ENCODE peak calls at places on chromosomes 16 and 17, in seven cellular contexts. One of them, this sample, is unnamed.

GRCh38 chr16:66135376-66135775 is 231.1 kb upstream of the CDH5 start:
- DNase-seq in WERI-Rb-1: no peak
- DNase-seq in SJSA1: no peak
- DNase-seq in Peyer's patch: no peak
- DNase-seq in cardiac fibroblast: no peak
- DNase-seq in stomach: no peak
- DNase-seq in amniotic stem cell: no peak
- DNase-seq in this sample: no peak

GRCh38 chr17:45087496-45087975 is 26.4 kb downstream of the NMT1 start:
- DNase-seq in WERI-Rb-1: no peak
- DNase-seq in SJSA1: no peak
- DNase-seq in Peyer's patch: no peak
- DNase-seq in cardiac fibroblast: peak
- DNase-seq in stomach: no peak
- DNase-seq in amniotic stem cell: no peak
- DNase-seq in this sample: no peak

GRCh38 chr17:17959520-17960361 is 12.5 kb downstream of the TOM1L2 start:
- DNase-seq in WERI-Rb-1: no peak
- DNase-seq in SJSA1: peak
- DNase-seq in Peyer's patch: no peak
- DNase-seq in cardiac fibroblast: peak
- DNase-seq in stomach: no peak
- DNase-seq in amniotic stem cell: no peak
- DNase-seq in this sample: no peak

GRCh38 chr17:66357037-66357436 is 54.6 kb downstream of the PRKCA start:
- DNase-seq in WERI-Rb-1: no peak
- DNase-seq in SJSA1: no peak
- DNase-seq in Peyer's patch: no peak
- DNase-seq in cardiac fibroblast: peak
- DNase-seq in stomach: no peak
- DNase-seq in amniotic stem cell: no peak
- DNase-seq in this sample: no peak

GRCh38 chr16:25257504-25257955 is at the start of gene ZKSCAN2:
- DNase-seq in WERI-Rb-1: peak
- DNase-seq in SJSA1: peak
- DNase-seq in Peyer's patch: peak
- DNase-seq in cardiac fibroblast: peak
- DNase-seq in stomach: peak
- DNase-seq in amniotic stem cell: peak
- DNase-seq in this sample: peak

GRCh38 chr17:56426901-56427300 is 166.6 kb upstream of the NOG start:
- DNase-seq in WERI-Rb-1: no peak
- DNase-seq in SJSA1: peak
- DNase-seq in Peyer's patch: no peak
- DNase-seq in cardiac fibroblast: no peak
- DNase-seq in stomach: no peak
- DNase-seq in amniotic stem cell: no peak
- DNase-seq in this sample: no peak

GRCh38 chr17:20008242-20009051 is 712 bp upstream of the SPECC1 start:
- DNase-seq in WERI-Rb-1: peak
- DNase-seq in SJSA1: no peak
- DNase-seq in Peyer's patch: peak
- DNase-seq in cardiac fibroblast: no peak
- DNase-seq in stomach: no peak
- DNase-seq in amniotic stem cell: no peak
- DNase-seq in this sample: no peak

GRCh38 chr16:17470002-17470870 is 524 bp downstream of the XYLT1 start:
- DNase-seq in WERI-Rb-1: peak
- DNase-seq in SJSA1: peak
- DNase-seq in Peyer's patch: peak
- DNase-seq in cardiac fibroblast: peak
- DNase-seq in stomach: no peak
- DNase-seq in amniotic stem cell: no peak
- DNase-seq in this sample: no peak

GRCh38 chr17:78351449-78352006 is 8.3 kb downstream of the SOCS3 start:
- DNase-seq in WERI-Rb-1: no peak
- DNase-seq in SJSA1: no peak
- DNase-seq in Peyer's patch: peak
- DNase-seq in cardiac fibroblast: peak
- DNase-seq in stomach: peak
- DNase-seq in amniotic stem cell: no peak
- DNase-seq in this sample: peak

GRCh38 chr17:58329035-58329807 is 626 bp upstream of the TSPOAP1 start:
- DNase-seq in WERI-Rb-1: peak
- DNase-seq in SJSA1: no peak
- DNase-seq in Peyer's patch: peak
- DNase-seq in cardiac fibroblast: no peak
- DNase-seq in stomach: peak
- DNase-seq in amniotic stem cell: no peak
- DNase-seq in this sample: no peak

GRCh38 chr17:2892305-2892971 is 96.2 kb downstream of the RAP1GAP2 start:
- DNase-seq in WERI-Rb-1: no peak
- DNase-seq in SJSA1: peak
- DNase-seq in Peyer's patch: no peak
- DNase-seq in cardiac fibroblast: peak
- DNase-seq in stomach: peak
- DNase-seq in amniotic stem cell: no peak
- DNase-seq in this sample: peak

GRCh38 chr16:21279501-21279900 is 1.4 kb upstream of the CRYM start:
- DNase-seq in WERI-Rb-1: no peak
- DNase-seq in SJSA1: no peak
- DNase-seq in Peyer's patch: no peak
- DNase-seq in cardiac fibroblast: peak
- DNase-seq in stomach: no peak
- DNase-seq in amniotic stem cell: no peak
- DNase-seq in this sample: no peak

GRCh38 chr17:38922538-38923291 is 2.7 kb upstream of the LASP1NB start:
- DNase-seq in WERI-Rb-1: no peak
- DNase-seq in SJSA1: peak
- DNase-seq in Peyer's patch: no peak
- DNase-seq in cardiac fibroblast: peak
- DNase-seq in stomach: peak
- DNase-seq in amniotic stem cell: peak
- DNase-seq in this sample: peak

GRCh38 chr17:50169121-50169764 is 3.4 kb downstream of the SGCA start:
- DNase-seq in WERI-Rb-1: peak
- DNase-seq in SJSA1: peak
- DNase-seq in Peyer's patch: no peak
- DNase-seq in cardiac fibroblast: peak
- DNase-seq in stomach: no peak
- DNase-seq in amniotic stem cell: no peak
- DNase-seq in this sample: no peak

GRCh38 chr17:29109477-29110371 is 66.8 kb downstream of the PIPOX start:
- DNase-seq in WERI-Rb-1: no peak
- DNase-seq in SJSA1: no peak
- DNase-seq in Peyer's patch: no peak
- DNase-seq in cardiac fibroblast: no peak
- DNase-seq in stomach: no peak
- DNase-seq in amniotic stem cell: no peak
- DNase-seq in this sample: no peak

GRCh38 chr17:29619251-29619650 is 3.5 kb downstream of the CORO6 start:
- DNase-seq in WERI-Rb-1: no peak
- DNase-seq in SJSA1: no peak
- DNase-seq in Peyer's patch: no peak
- DNase-seq in cardiac fibroblast: peak
- DNase-seq in stomach: no peak
- DNase-seq in amniotic stem cell: no peak
- DNase-seq in this sample: no peak

GRCh38 chr16:1580256-1580655 is 31.6 kb downstream of the IFT140 start:
- DNase-seq in WERI-Rb-1: no peak
- DNase-seq in SJSA1: no peak
- DNase-seq in Peyer's patch: no peak
- DNase-seq in cardiac fibroblast: no peak
- DNase-seq in stomach: no peak
- DNase-seq in amniotic stem cell: no peak
- DNase-seq in this sample: no peak

GRCh38 chr17:27576429-27577123 is 54.4 kb upstream of the LGALS9 start:
- DNase-seq in WERI-Rb-1: no peak
- DNase-seq in SJSA1: peak
- DNase-seq in Peyer's patch: no peak
- DNase-seq in cardiac fibroblast: no peak
- DNase-seq in stomach: no peak
- DNase-seq in amniotic stem cell: no peak
- DNase-seq in this sample: no peak

GRCh38 chr16:65125871-65126270 is 4.0 kb upstream of the CDH11 start:
- DNase-seq in WERI-Rb-1: no peak
- DNase-seq in SJSA1: no peak
- DNase-seq in Peyer's patch: no peak
- DNase-seq in cardiac fibroblast: no peak
- DNase-seq in stomach: no peak
- DNase-seq in amniotic stem cell: no peak
- DNase-seq in this sample: no peak

GRCh38 chr16:15953477-15953876 is 4.1 kb downstream of the ABCC1 start:
- DNase-seq in WERI-Rb-1: no peak
- DNase-seq in SJSA1: no peak
- DNase-seq in Peyer's patch: no peak
- DNase-seq in cardiac fibroblast: no peak
- DNase-seq in stomach: no peak
- DNase-seq in amniotic stem cell: no peak
- DNase-seq in this sample: no peak

GRCh38 chr17:66803474-66803951 is 31.4 kb upstream of the CACNG5 start:
- DNase-seq in WERI-Rb-1: no peak
- DNase-seq in SJSA1: no peak
- DNase-seq in Peyer's patch: no peak
- DNase-seq in cardiac fibroblast: no peak
- DNase-seq in stomach: no peak
- DNase-seq in amniotic stem cell: no peak
- DNase-seq in this sample: no peak

GRCh38 chr17:61579382-61579781 is 11.6 kb downstream of the NACA2 start:
- DNase-seq in WERI-Rb-1: no peak
- DNase-seq in SJSA1: no peak
- DNase-seq in Peyer's patch: no peak
- DNase-seq in cardiac fibroblast: no peak
- DNase-seq in stomach: no peak
- DNase-seq in amniotic stem cell: no peak
- DNase-seq in this sample: no peak

GRCh38 chr17:60435244-60436170 is 13.2 kb downstream of the CHCT1 start:
- DNase-seq in WERI-Rb-1: peak
- DNase-seq in SJSA1: peak
- DNase-seq in Peyer's patch: no peak
- DNase-seq in cardiac fibroblast: peak
- DNase-seq in stomach: peak
- DNase-seq in amniotic stem cell: peak
- DNase-seq in this sample: peak

GRCh38 chr17:34639706-34640425 is 60.5 kb downstream of the TMEM132E start:
- DNase-seq in WERI-Rb-1: peak
- DNase-seq in SJSA1: no peak
- DNase-seq in Peyer's patch: peak
- DNase-seq in cardiac fibroblast: no peak
- DNase-seq in stomach: no peak
- DNase-seq in amniotic stem cell: no peak
- DNase-seq in this sample: no peak

GRCh38 chr16:596736-597060 is 6.8 kb downstream of the RAB40C start:
- DNase-seq in WERI-Rb-1: no peak
- DNase-seq in SJSA1: no peak
- DNase-seq in Peyer's patch: no peak
- DNase-seq in cardiac fibroblast: no peak
- DNase-seq in stomach: no peak
- DNase-seq in amniotic stem cell: no peak
- DNase-seq in this sample: no peak

GRCh38 chr17:21814776-21815175 is 122.5 kb downstream of the KCNJ18 start:
- DNase-seq in WERI-Rb-1: no peak
- DNase-seq in SJSA1: no peak
- DNase-seq in Peyer's patch: no peak
- DNase-seq in cardiac fibroblast: no peak
- DNase-seq in stomach: no peak
- DNase-seq in amniotic stem cell: no peak
- DNase-seq in this sample: no peak

GRCh38 chr17:61997649-61998048 is 67.4 kb downstream of the MED13 start:
- DNase-seq in WERI-Rb-1: no peak
- DNase-seq in SJSA1: no peak
- DNase-seq in Peyer's patch: no peak
- DNase-seq in cardiac fibroblast: peak
- DNase-seq in stomach: no peak
- DNase-seq in amniotic stem cell: peak
- DNase-seq in this sample: no peak

GRCh38 chr17:67016039-67016762 is 28.2 kb upstream of the CACNG1 start:
- DNase-seq in WERI-Rb-1: peak
- DNase-seq in SJSA1: no peak
- DNase-seq in Peyer's patch: no peak
- DNase-seq in cardiac fibroblast: no peak
- DNase-seq in stomach: no peak
- DNase-seq in amniotic stem cell: no peak
- DNase-seq in this sample: no peak

GRCh38 chr16:719815-720506 is 985 bp upstream of the ANTKMT start:
- DNase-seq in WERI-Rb-1: peak
- DNase-seq in SJSA1: no peak
- DNase-seq in Peyer's patch: no peak
- DNase-seq in cardiac fibroblast: no peak
- DNase-seq in stomach: no peak
- DNase-seq in amniotic stem cell: no peak
- DNase-seq in this sample: no peak

GRCh38 chr17:47220531-47220999 is 11.4 kb downstream of the MYL4 start:
- DNase-seq in WERI-Rb-1: no peak
- DNase-seq in SJSA1: no peak
- DNase-seq in Peyer's patch: no peak
- DNase-seq in cardiac fibroblast: no peak
- DNase-seq in stomach: no peak
- DNase-seq in amniotic stem cell: no peak
- DNase-seq in this sample: no peak

GRCh38 chr17:31433091-31433790 is 41.8 kb downstream of the RAB11FIP4 start:
- DNase-seq in WERI-Rb-1: no peak
- DNase-seq in SJSA1: no peak
- DNase-seq in Peyer's patch: no peak
- DNase-seq in cardiac fibroblast: no peak
- DNase-seq in stomach: no peak
- DNase-seq in amniotic stem cell: no peak
- DNase-seq in this sample: no peak

GRCh38 chr17:4542003-4542725 is 13.0 kb downstream of the MYBBP1A start:
- DNase-seq in WERI-Rb-1: no peak
- DNase-seq in SJSA1: no peak
- DNase-seq in Peyer's patch: no peak
- DNase-seq in cardiac fibroblast: no peak
- DNase-seq in stomach: no peak
- DNase-seq in amniotic stem cell: no peak
- DNase-seq in this sample: no peak

GRCh38 chr17:42485680-42486079 is 27.0 kb downstream of the ATP6V0A1 start:
- DNase-seq in WERI-Rb-1: no peak
- DNase-seq in SJSA1: no peak
- DNase-seq in Peyer's patch: no peak
- DNase-seq in cardiac fibroblast: peak
- DNase-seq in stomach: no peak
- DNase-seq in amniotic stem cell: no peak
- DNase-seq in this sample: no peak

GRCh38 chr17:43552229-43552837 is 6.2 kb upstream of the ETV4 start:
- DNase-seq in WERI-Rb-1: no peak
- DNase-seq in SJSA1: no peak
- DNase-seq in Peyer's patch: no peak
- DNase-seq in cardiac fibroblast: no peak
- DNase-seq in stomach: no peak
- DNase-seq in amniotic stem cell: no peak
- DNase-seq in this sample: no peak

GRCh38 chr16:66894948-66895696 is 14.8 kb downstream of the PDP2 start:
- DNase-seq in WERI-Rb-1: peak
- DNase-seq in SJSA1: peak
- DNase-seq in Peyer's patch: peak
- DNase-seq in cardiac fibroblast: peak
- DNase-seq in stomach: peak
- DNase-seq in amniotic stem cell: peak
- DNase-seq in this sample: no peak

GRCh38 chr17:44218344-44219125 is 940 bp downstream of the UBTF start:
- DNase-seq in WERI-Rb-1: peak
- DNase-seq in SJSA1: peak
- DNase-seq in Peyer's patch: peak
- DNase-seq in cardiac fibroblast: peak
- DNase-seq in stomach: peak
- DNase-seq in amniotic stem cell: peak
- DNase-seq in this sample: peak

GRCh38 chr16:67667817-67668494 is 1.3 kb downstream of the C16orf86 start:
- DNase-seq in WERI-Rb-1: peak
- DNase-seq in SJSA1: peak
- DNase-seq in Peyer's patch: peak
- DNase-seq in cardiac fibroblast: peak
- DNase-seq in stomach: peak
- DNase-seq in amniotic stem cell: peak
- DNase-seq in this sample: peak